ENCODE peak calls at places on chromosomes 12 and 14, in six cellular contexts. R is IMR-90, G is osteoblast, C is AG09319, K is NCI-H2171, J is RCC 7860. D is an unnamed sample.

GRCh38 chr12:65673291-65673690 is 151.0 kb upstream of the HMGA2 start:
- DNase-seq in R (no peak), G (no peak), C (no peak), K (no peak), J (no peak), D (no peak)

GRCh38 chr12:27966870-27967269 is 5.7 kb downstream of the PTHLH start:
- DNase-seq in R (peak), G (peak), C (peak), K (no peak), J (peak), D (no peak)

GRCh38 chr14:83419420-83419819 is 1885.8 kb upstream of the SEL1L start:
- DNase-seq in R (no peak), G (no peak), C (no peak), K (no peak), J (no peak), D (no peak)

GRCh38 chr14:95533822-95534221 is 1.0 kb upstream of the GLRX5 start:
- DNase-seq in R (no peak), G (no peak), C (no peak), K (no peak), J (no peak), D (no peak)

GRCh38 chr12:77120156-77120555 is 54.8 kb upstream of the E2F7 start:
- DNase-seq in R (peak), G (peak), C (no peak), K (no peak), J (peak), D (no peak)

GRCh38 chr14:44412858-44413569 is 94.1 kb downstream of the FSCB start:
- DNase-seq in R (no peak), G (no peak), C (no peak), K (no peak), J (no peak), D (no peak)

GRCh38 chr12:81084848-81085350 is 7.0 kb downstream of the ACSS3 start:
- DNase-seq in R (no peak), G (no peak), C (no peak), K (no peak), J (no peak), D (no peak)

GRCh38 chr12:45988259-45988658 is 2.1 kb downstream of the SCAF11 start:
- DNase-seq in R (peak), G (no peak), C (no peak), K (no peak), J (peak), D (no peak)

GRCh38 chr14:60430276-60430675 is 55.6 kb downstream of the C14orf39 start:
- DNase-seq in R (no peak), G (no peak), C (no peak), K (no peak), J (no peak), D (no peak)

GRCh38 chr14:73743431-73743931 is 29.3 kb upstream of the PNMA1 start:
- DNase-seq in R (no peak), G (peak), C (no peak), K (no peak), J (peak), D (no peak)

D was measured in D341Med.